ENCODE peak calls at places on chromosomes 6 and 20, in eight cellular contexts. O, C, T, K, P, M, W and U are unnamed samples.

GRCh38 chr6:110075406-110075805 is 97.3 kb downstream of the GPR6 start:
- DNase-seq in O (peak; percentile 18), C (peak; percentile 56), T (no peak), K (no peak), P (no peak), M (no peak), W (no peak), U (no peak)

GRCh38 chr6:18632670-18633410 is 245.7 kb downstream of the RNF144B start:
- DNase-seq in O (peak; percentile 77), C (peak; percentile 44), T (no peak), K (peak; percentile 10), P (no peak), M (no peak), W (peak; percentile 55), U (no peak)

GRCh38 chr6:81562169-81562568 is 190.3 kb downstream of the TENT5A start:
- DNase-seq in O (peak; percentile 71), C (peak; percentile 91), T (no peak), K (peak; percentile 73), P (no peak), M (no peak), W (peak; percentile 49), U (no peak)

GRCh38 chr20:57389695-57390603 is 1.2 kb upstream of the RBM38 start:
- DNase-seq in O (no peak), C (no peak), T (peak; percentile 50), K (no peak), P (peak; percentile 75), M (no peak), W (no peak), U (no peak)

GRCh38 chr6:127446356-127446755 is 12.8 kb downstream of the KIAA0408 start:
- DNase-seq in O (no peak), C (peak; percentile 16), T (no peak), K (no peak), P (no peak), M (no peak), W (no peak), U (no peak)

GRCh38 chr6:54621285-54621684 is 225.3 kb upstream of the FAM83B start:
- DNase-seq in O (no peak), C (peak; percentile 8), T (no peak), K (no peak), P (no peak), M (peak; percentile 48), W (no peak), U (no peak)

GRCh38 chr6:100412872-100413271 is 51.8 kb downstream of the SIM1 start:
- DNase-seq in O (no peak), C (no peak), T (no peak), K (no peak), P (no peak), M (no peak), W (no peak), U (no peak)

GRCh38 chr20:22838001-22838400 is 197.1 kb upstream of the SSTR4 start:
- DNase-seq in O (no peak), C (no peak), T (no peak), K (no peak), P (no peak), M (no peak), W (no peak), U (no peak)

GRCh38 chr20:51420111-51420510 is 122.4 kb downstream of the NFATC2 start:
- DNase-seq in O (peak; percentile 54), C (peak; percentile 79), T (no peak), K (peak; percentile 51), P (no peak), M (no peak), W (peak; percentile 88), U (no peak)

GRCh38 chr6:37785002-37785687 is 34.4 kb upstream of the ZFAND3 start:
- DNase-seq in O (no peak), C (no peak), T (no peak), K (no peak), P (no peak), M (no peak), W (no peak), U (no peak)

GRCh38 chr6:15366879-15367278 is 121.0 kb downstream of the JARID2 start:
- DNase-seq in O (no peak), C (no peak), T (no peak), K (no peak), P (no peak), M (no peak), W (no peak), U (no peak)

GRCh38 chr6:27757307-27757706 is 154.9 kb downstream of the OR2B2 start:
- DNase-seq in O (no peak), C (no peak), T (peak; percentile 49), K (no peak), P (peak; percentile 31), M (peak; percentile 43), W (no peak), U (peak; percentile 34)

GRCh38 chr6:160933256-160933655 is 58.3 kb upstream of the MAP3K4 start:
- DNase-seq in O (no peak), C (no peak), T (peak; percentile 8), K (no peak), P (no peak), M (peak; percentile 11), W (no peak), U (no peak)

GRCh38 chr20:63580796-63581461 is 6.9 kb upstream of the HELZ2 start:
- DNase-seq in O (peak; percentile 75), C (peak; percentile 60), T (peak; percentile 37), K (peak; percentile 44), P (peak; percentile 68), M (peak; percentile 33), W (peak; percentile 86), U (peak; percentile 5)

GRCh38 chr20:46058656-46059281 is 29.8 kb downstream of the SLC12A5 start:
- DNase-seq in O (no peak), C (no peak), T (peak; percentile 48), K (no peak), P (no peak), M (peak; percentile 26), W (no peak), U (no peak)

GRCh38 chr20:2005831-2006426 is 12.1 kb upstream of the PDYN start:
- DNase-seq in O (peak; percentile 65), C (peak; percentile 55), T (peak; percentile 96), K (peak; percentile 66), P (peak; percentile 21), M (peak; percentile 87), W (peak; percentile 81), U (no peak)

GRCh38 chr20:18694071-18694470 is 106.2 kb downstream of the DTD1 start:
- DNase-seq in O (no peak), C (no peak), T (no peak), K (no peak), P (no peak), M (no peak), W (no peak), U (no peak)

GRCh38 chr6:29332676-29333075 is 31.2 kb downstream of the OR14J1 start:
- DNase-seq in O (no peak), C (no peak), T (no peak), K (no peak), P (no peak), M (no peak), W (no peak), U (no peak)

GRCh38 chr20:45629496-45630100 is at the start of gene WFDC10A:
- DNase-seq in O (peak; percentile 81), C (peak; percentile 65), T (peak; percentile 50), K (peak; percentile 65), P (no peak), M (peak; percentile 44), W (peak; percentile 79), U (peak; percentile 7)